ENCODE peak calls at places on chromosome X, in six cellular contexts. E is esophagus muscularis mucosa, Q is HepG2, G is IMR-90, Y is gastrocnemius medialis, V is testis. A is an unnamed sample.

GRCh38 chrX:10089378-10089795 is 67.4 kb upstream of the CLCN4 start:
- DNase-seq in E (no peak), Q (no peak), Y (no peak), V (no peak), G (peak; percentile 36), A (no peak)

GRCh38 chrX:65695849-65696248 is 28.4 kb downstream of the MSN start:
- DNase-seq in G (no peak), V (no peak), Q (no peak), Y (no peak), E (no peak), A (no peak)

GRCh38 chrX:10833299-10834169 is 213.1 kb upstream of the MID1 start:
- DNase-seq in Q (peak; percentile 10), E (no peak), G (no peak), V (peak; percentile 37), Y (no peak), A (peak; percentile 83)

GRCh38 chrX:75603833-75604232 is 81.0 kb upstream of the ZDHHC15 start:
- DNase-seq in G (peak; percentile 28), Y (no peak), V (no peak), Q (peak; percentile 7), E (no peak), A (no peak)

GRCh38 chrX:18654873-18655836 is 16.8 kb downstream of the RS1 start:
- DNase-seq in V (no peak), E (no peak), Q (peak; percentile 28), G (no peak), Y (no peak), A (no peak)

GRCh38 chrX:111914398-111915092 is 38.6 kb downstream of the TRPC5OS start:
- DNase-seq in Q (no peak), V (no peak), E (no peak), G (peak; percentile 55), Y (no peak), A (no peak)

GRCh38 chrX:22952011-22952410 is 47.7 kb upstream of the DDX53 start:
- DNase-seq in Y (no peak), Q (no peak), V (peak; percentile 31), E (no peak), G (peak; percentile 51), A (no peak)

GRCh38 chrX:116436358-116436816 is at the start of gene SLC6A14:
- DNase-seq in Q (peak; percentile 49), E (no peak), G (no peak), V (no peak), Y (no peak), A (no peak)

GRCh38 chrX:155070038-155070437 is 898 bp downstream of the CMC4 start:
- DNase-seq in Y (no peak), E (no peak), G (no peak), Q (no peak), V (no peak), A (no peak)

GRCh38 chrX:7746861-7747260 is 96.1 kb upstream of the VCX start:
- DNase-seq in G (no peak), E (no peak), Q (no peak), Y (no peak), V (no peak), A (no peak)

GRCh38 chrX:111164728-111165127 is 68.7 kb downstream of the PAK3 start:
- DNase-seq in Y (no peak), Q (no peak), E (no peak), G (peak; percentile 2), V (peak; percentile 13), A (no peak)

GRCh38 chrX:123830309-123830708 is 29.5 kb upstream of the XIAP start:
- DNase-seq in V (no peak), G (no peak), E (no peak), Q (peak; percentile 91), Y (no peak), A (no peak)

GRCh38 chrX:134622813-134623185 is 35.5 kb downstream of the PLAC1 start:
- DNase-seq in E (no peak), V (no peak), Y (no peak), Q (no peak), G (no peak), A (no peak)

GRCh38 chrX:110563276-110563675 is 204.6 kb downstream of the RTL9 start:
- DNase-seq in E (no peak), G (no peak), Q (no peak), Y (no peak), V (no peak), A (no peak)

GRCh38 chrX:53483838-53484420 is 49.8 kb upstream of the HSD17B10 start:
- DNase-seq in V (no peak), Y (no peak), E (no peak), G (peak; percentile 52), Q (no peak), A (no peak)

DNA sequence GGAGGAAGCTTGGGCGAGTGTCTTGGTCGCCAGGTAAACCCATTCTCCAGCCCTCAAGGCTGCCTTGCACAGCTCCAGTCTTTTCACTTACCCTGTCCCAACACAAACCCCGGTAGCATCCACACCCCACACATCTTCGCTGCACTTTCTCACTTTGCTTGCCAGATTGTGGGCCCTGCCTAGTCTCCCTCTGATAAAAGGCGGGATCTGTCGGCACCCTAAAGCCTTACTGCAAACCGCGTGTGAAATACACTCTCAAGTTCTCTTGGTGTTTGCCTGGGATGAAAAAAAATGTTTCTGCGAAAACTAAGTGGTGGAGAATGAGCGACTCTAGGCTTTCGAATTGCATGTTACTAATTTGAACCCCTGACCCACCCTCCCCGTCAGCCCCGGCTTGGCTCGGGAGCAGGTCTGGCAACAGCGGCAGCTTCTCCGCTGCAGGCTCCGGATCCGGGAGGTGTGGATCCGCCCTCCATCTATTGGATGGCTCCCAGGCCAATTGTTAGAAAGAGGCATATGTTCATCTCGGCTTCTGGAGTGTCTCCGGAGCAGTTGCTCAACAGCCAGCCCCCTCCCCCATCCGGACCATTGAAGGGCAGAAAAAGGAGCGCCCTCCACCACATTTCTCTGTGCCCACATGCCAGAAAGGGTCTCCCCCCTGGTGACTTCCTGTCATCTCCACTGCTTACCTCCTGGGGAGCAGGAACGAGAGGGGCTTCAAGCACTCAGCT is 3.0 kb upstream of the CITED1 start:
- DNase-seq in E (no peak), Y (no peak), Q (peak; percentile 27), V (peak; percentile 83), G (peak; percentile 50), A (no peak)
- H3K4me3 ChIP-seq in E (peak overlapping the region; percentile 61), Y (no peak overlapping the region), Q (peak overlapping the region; percentile 28), V (peak overlapping the region; percentile 62), G (peak overlapping the region; percentile 6), A (no peak overlapping the region)

GRCh38 chrX:107776649-107777535 is 641 bp upstream of the NCBP2L start:
- DNase-seq in Y (peak; percentile 74), Q (peak; percentile 50), V (peak; percentile 92), G (peak; percentile 87), E (peak; percentile 93), A (peak; percentile 87)

GRCh38 chrX:107775734-107776511 is at the start of gene TSC22D3:
- DNase-seq in G (peak; percentile 33), V (peak; percentile 63), E (peak; percentile 92), Y (peak; percentile 84), Q (peak; percentile 4), A (peak; percentile 96)

GRCh38 chrX:107775000-107775733 is 420 bp downstream of the TSC22D3 start:
- DNase-seq in G (no peak), Q (no peak), V (no peak), E (no peak), Y (no peak), A (no peak)

GRCh38 chrX:107780525-107780924 is 3.0 kb downstream of the NCBP2L start:
- DNase-seq in V (no peak), Q (no peak), Y (no peak), E (no peak), G (no peak), A (no peak)

DNA sequence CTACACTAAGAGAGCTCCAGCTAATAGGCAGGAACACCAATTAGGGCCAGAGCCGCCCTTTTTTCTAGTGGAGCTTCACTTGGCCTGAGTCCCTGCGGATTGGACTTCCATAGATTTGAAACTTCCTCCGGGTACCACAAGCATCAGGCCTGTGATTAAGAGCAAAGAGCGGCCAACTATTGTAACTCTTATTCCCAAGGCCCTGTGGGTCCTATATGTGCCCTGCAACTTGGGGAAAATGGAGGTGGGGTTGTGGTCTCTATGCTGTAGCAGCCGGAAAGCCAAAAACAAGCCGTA is at the start of gene NCBP2L:
- DNase-seq in G (no peak), V (no peak), E (no peak), Y (no peak), Q (no peak), A (no peak)
- TF ChIP-seq CTCF in G (no peak), V (no peak), E (no peak), Y (peak; percentile 7), Q (no peak), A (no peak)

GRCh38 chrX:103356023-103356798 is at the start of gene TCEAL9:
- DNase-seq in E (peak; percentile 92), V (peak; percentile 85), Q (peak; percentile 51), G (peak; percentile 83), Y (no peak), A (no peak)
- TF ChIP-seq POLR2A in E (no peak), V (peak; percentile 58), Q (no peak), G (peak; percentile 92), Y (peak; percentile 50), A (no peak)

DNA sequence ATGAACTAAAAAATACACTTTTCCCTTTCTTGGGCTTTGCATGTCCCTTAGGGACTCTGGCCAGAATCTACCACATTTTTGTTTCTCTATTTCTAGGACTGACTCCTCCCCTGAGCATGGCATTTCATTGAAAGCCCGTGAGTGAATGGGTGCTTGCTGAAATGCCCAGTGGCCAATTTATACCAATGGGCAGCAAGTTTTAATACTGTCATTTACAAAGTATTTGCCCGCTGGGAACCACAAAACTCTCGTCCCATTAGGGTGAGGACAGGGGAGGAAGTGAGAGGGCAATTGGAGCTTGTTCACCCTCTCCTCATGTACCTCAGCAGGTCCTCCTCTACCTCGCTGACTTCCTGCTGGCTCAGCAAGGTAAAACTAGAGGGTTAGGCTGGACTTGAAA is 1.1 kb downstream of the SRPX2 start:
- DNase-seq in Q (no peak), V (no peak), Y (no peak), E (no peak), G (no peak), A (no peak)
- H3K4me3 ChIP-seq in Q (no peak overlapping the region), V (no peak overlapping the region), Y (no peak overlapping the region), E (peak overlapping the region; percentile 34), G (peak overlapping the region; percentile 47), A (no peak overlapping the region)

GRCh38 chrX:106862972-106863688 is 40.0 kb downstream of the RIPPLY1 start:
- DNase-seq in G (peak; percentile 2), V (peak; percentile 12), Q (peak; percentile 3), E (no peak), Y (no peak), A (no peak)
- TF ChIP-seq CTCF in G (peak; percentile 32), V (no peak), Q (peak; percentile 53), E (no peak), Y (no peak), A (no peak)

GRCh38 chrX:45851434-45851991 is 650.8 kb upstream of the DIPK2B start:
- DNase-seq in E (no peak), G (no peak), V (peak; percentile 21), Q (no peak), Y (no peak), A (no peak)
- TF ChIP-seq POLR2A in E (no peak), G (no peak), V (no peak), Q (no peak), Y (no peak), A (no peak)

GRCh38 chrX:34638116-34638515 is 19.0 kb downstream of the TMEM47 start:
- DNase-seq in V (no peak), Y (no peak), G (peak; percentile 54), Q (peak; percentile 1), E (no peak), A (no peak)

DNA sequence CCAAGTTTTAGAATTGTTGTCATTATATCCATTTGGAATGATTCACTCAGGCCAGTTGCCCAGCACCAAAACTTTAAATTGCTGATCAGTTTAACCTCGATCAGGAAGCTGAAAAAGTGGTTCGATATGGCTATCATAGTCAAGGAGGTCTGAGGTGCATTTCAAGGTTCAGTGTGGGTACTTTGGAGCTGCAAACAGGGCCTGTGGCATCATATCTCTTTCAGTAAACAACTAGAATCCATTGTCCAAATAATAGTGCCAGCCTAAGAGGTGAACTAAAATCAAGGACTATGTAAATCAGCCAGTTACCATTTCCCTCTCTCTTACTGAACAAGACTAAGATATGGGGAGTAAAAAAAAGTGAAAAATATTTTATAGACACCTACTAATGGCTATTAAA is 14.2 kb downstream of the TMEM47 start:
- DNase-seq in Q (no peak), Y (no peak), V (no peak), G (no peak), E (no peak), A (no peak)
- H3K4me3 ChIP-seq in Q (no peak overlapping the region), Y (no peak overlapping the region), V (no peak overlapping the region), G (no peak overlapping the region), E (no peak overlapping the region), A (no peak overlapping the region)

A was measured in lower leg skin.